ENCODE peak calls at places on chromosomes 2 and 18, in five cellular contexts. T is adrenal gland, U is esophagus squamous epithelium, A is heart left ventricle, X is gastrocnemius medialis. I is an unnamed sample.

GRCh38 chr2:219661197-219661954 is 33.9 kb downstream of the SLC4A3 start:
- DNase-seq in T (no peak), U (no peak), A (no peak), X (no peak), I (no peak)

GRCh38 chr2:73962798-73963197 is 21.9 kb upstream of the TET3 start:
- DNase-seq in T (no peak), U (no peak), A (no peak), X (no peak), I (no peak)

GRCh38 chr2:164840458-164840929 is 1.1 kb downstream of the COBLL1 start:
- DNase-seq in T (peak; percentile 80), U (no peak), A (peak; percentile 59), X (no peak), I (no peak)

GRCh38 chr2:133811409-133812125 is 243.3 kb upstream of the NCKAP5 start:
- DNase-seq in T (no peak), U (no peak), A (no peak), X (no peak), I (no peak)

GRCh38 chr18:79352432-79352831 is 43.3 kb upstream of the NFATC1 start:
- DNase-seq in T (no peak), U (no peak), A (no peak), X (no peak), I (no peak)

GRCh38 chr2:68441179-68441993 is 25.7 kb downstream of the FBXO48 start:
- DNase-seq in T (peak; percentile 94), U (peak; percentile 46), A (peak; percentile 86), X (peak; percentile 66), I (peak; percentile 19)

GRCh38 chr2:40218679-40219078 is 233.2 kb downstream of the SLC8A1 start:
- DNase-seq in T (peak; percentile 68), U (no peak), A (peak; percentile 85), X (peak; percentile 11), I (no peak)

GRCh38 chr2:20678751-20679150 is 11.8 kb downstream of the GDF7 start:
- DNase-seq in T (no peak), U (no peak), A (no peak), X (no peak), I (no peak)

GRCh38 chr2:185857676-185858075 is 119.1 kb downstream of the FSIP2 start:
- DNase-seq in T (no peak), U (no peak), A (no peak), X (no peak), I (no peak)

GRCh38 chr2:238487134-238487533 is 60.4 kb downstream of the ASB1 start:
- DNase-seq in T (no peak), U (no peak), A (no peak), X (no peak), I (no peak)

GRCh38 chr2:17171446-17172049 is 346.7 kb downstream of the RAD51AP2 start:
- DNase-seq in T (peak; percentile 80), U (no peak), A (no peak), X (no peak), I (no peak)

GRCh38 chr2:30315391-30316055 is 84.2 kb downstream of the LBH start:
- DNase-seq in T (no peak), U (no peak), A (no peak), X (no peak), I (no peak)

GRCh38 chr2:128314348-128315121 is 4.1 kb downstream of the HS6ST1 start:
- DNase-seq in T (peak; percentile 62), U (no peak), A (no peak), X (no peak), I (no peak)

GRCh38 chr18:56889621-56890020 is 238.5 kb downstream of the WDR7 start:
- DNase-seq in T (no peak), U (no peak), A (no peak), X (no peak), I (no peak)

GRCh38 chr2:202017940-202018339 is 15.7 kb upstream of the FZD7 start:
- DNase-seq in T (no peak), U (no peak), A (peak; percentile 69), X (no peak), I (no peak)

GRCh38 chr2:30365201-30365600 is 81.8 kb upstream of the LCLAT1 start:
- DNase-seq in T (no peak), U (no peak), A (no peak), X (no peak), I (no peak)

GRCh38 chr2:55370208-55370607 is 49.4 kb downstream of the CCDC88A start:
- DNase-seq in T (peak; percentile 66), U (no peak), A (no peak), X (peak; percentile 33), I (no peak)

GRCh38 chr2:44952143-44952805 is 10.8 kb downstream of the SIX3 start:
- DNase-seq in T (no peak), U (no peak), A (no peak), X (no peak), I (no peak)

GRCh38 chr18:25453556-25454269 is 101.7 kb upstream of the ZNF521 start:
- DNase-seq in T (no peak), U (no peak), A (no peak), X (peak; percentile 38), I (no peak)

GRCh38 chr2:16665746-16666452 is at the start of gene CYRIA:
- DNase-seq in T (peak; percentile 75), U (no peak), A (peak; percentile 79), X (peak; percentile 62), I (peak; percentile 45)

GRCh38 chr2:225122582-225123486 is 80.6 kb upstream of the DOCK10 start:
- DNase-seq in T (peak; percentile 59), U (no peak), A (no peak), X (no peak), I (no peak)

GRCh38 chr2:73063909-73064875 is 7.3 kb downstream of the SFXN5 start:
- DNase-seq in T (no peak), U (no peak), A (no peak), X (no peak), I (peak; percentile 74)

GRCh38 chr2:218569661-218570500 is 1.2 kb downstream of the CNOT9 start:
- DNase-seq in T (peak; percentile 86), U (no peak), A (peak; percentile 37), X (peak; percentile 48), I (no peak)

GRCh38 chr2:101622633-101623521 is 74.6 kb upstream of the MAP4K4 start:
- DNase-seq in T (no peak), U (no peak), A (no peak), X (no peak), I (no peak)

GRCh38 chr18:29652797-29653196 is 1389.7 kb downstream of the DSC3 start:
- DNase-seq in T (no peak), U (no peak), A (no peak), X (no peak), I (no peak)

GRCh38 chr2:143390185-143390584 is 261.0 kb downstream of the ARHGAP15 start:
- DNase-seq in T (no peak), U (no peak), A (no peak), X (no peak), I (no peak)

GRCh38 chr2:20149703-20150030 is 75.3 kb downstream of the SDC1 start:
- DNase-seq in T (no peak), U (no peak), A (no peak), X (no peak), I (no peak)

GRCh38 chr2:39867268-39867667 is 88.2 kb upstream of the THUMPD2 start:
- DNase-seq in T (no peak), U (no peak), A (no peak), X (no peak), I (no peak)

GRCh38 chr2:237465515-237466227 is 21.4 kb upstream of the MLPH start:
- DNase-seq in T (no peak), U (no peak), A (no peak), X (no peak), I (peak; percentile 74)
- TF ChIP-seq POLR2A in T (no peak), U (no peak), A (no peak), X (no peak), I (no peak)

DNA sequence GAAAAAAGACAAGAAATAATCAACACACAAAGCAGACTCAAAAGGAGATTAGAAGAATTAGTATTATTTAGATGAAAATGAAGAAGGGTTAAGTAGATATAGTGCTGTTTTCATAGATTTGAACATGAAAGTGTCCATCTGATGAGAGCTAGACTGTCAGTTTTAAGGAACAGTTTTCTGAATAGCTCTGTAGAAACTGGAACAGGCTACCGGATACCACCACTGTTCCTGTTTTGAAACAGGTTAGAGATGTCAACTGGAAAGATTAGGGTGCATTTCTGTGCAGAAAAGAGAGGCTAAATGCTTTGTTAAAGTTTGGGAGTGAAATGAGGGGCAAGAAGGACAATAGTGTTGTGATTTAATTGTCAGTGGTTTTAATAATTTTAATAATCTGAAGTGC is 908.8 kb downstream of the CNTNAP5 start:
- DNase-seq in T (no peak), U (no peak), A (no peak), X (no peak), I (no peak)
- TF ChIP-seq POLR2A in T (no peak), U (no peak), A (no peak), X (no peak), I (no peak)

GRCh38 chr2:233422649-233423435 is 68.5 kb downstream of the DGKD start:
- DNase-seq in T (no peak), U (no peak), A (no peak), X (peak; percentile 69), I (no peak)

GRCh38 chr2:233423436-233423860 is 69.2 kb downstream of the DGKD start:
- DNase-seq in T (no peak), U (no peak), A (no peak), X (no peak), I (no peak)

GRCh38 chr2:233424028-233424951 is 70.0 kb downstream of the DGKD start:
- DNase-seq in T (peak; percentile 78), U (no peak), A (peak; percentile 83), X (peak; percentile 99), I (no peak)

GRCh38 chr2:233421091-233421816 is 67.0 kb downstream of the DGKD start:
- DNase-seq in T (no peak), U (no peak), A (no peak), X (peak; percentile 69), I (no peak)

DNA sequence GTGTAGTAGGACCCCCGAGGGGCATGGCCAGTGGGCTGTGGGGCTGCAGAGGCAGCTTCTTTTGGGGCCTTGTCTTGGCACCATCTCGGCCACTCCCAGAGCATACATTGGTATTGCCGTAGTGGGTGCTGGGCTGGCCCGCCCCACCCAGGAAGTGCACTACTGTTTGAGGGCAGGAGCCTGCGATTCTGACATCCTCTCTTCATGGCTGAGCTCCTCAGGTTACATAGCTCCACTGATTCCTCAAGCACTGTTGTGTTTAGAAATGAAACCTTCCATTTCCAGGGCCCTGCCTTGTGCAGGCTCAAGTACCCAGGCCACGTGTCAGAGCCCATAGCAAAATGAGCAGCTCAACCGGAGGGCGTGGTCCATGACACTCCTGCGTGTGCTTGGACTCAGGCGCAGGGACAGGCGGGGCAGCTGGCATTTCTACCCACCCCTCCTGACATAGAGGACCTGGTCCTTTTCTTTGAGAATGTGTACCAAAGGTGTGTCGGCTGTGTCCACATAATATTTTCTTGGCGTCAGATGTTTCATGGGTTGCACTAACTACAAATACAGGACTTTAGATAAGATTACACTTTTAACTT is 67.9 kb downstream of the DGKD start:
- DNase-seq in T (no peak), U (no peak), A (no peak), X (peak; percentile 96), I (no peak)
- TF ChIP-seq POLR2A in T (no peak), U (no peak), A (no peak), X (peak; percentile 66), I (no peak)

DNA sequence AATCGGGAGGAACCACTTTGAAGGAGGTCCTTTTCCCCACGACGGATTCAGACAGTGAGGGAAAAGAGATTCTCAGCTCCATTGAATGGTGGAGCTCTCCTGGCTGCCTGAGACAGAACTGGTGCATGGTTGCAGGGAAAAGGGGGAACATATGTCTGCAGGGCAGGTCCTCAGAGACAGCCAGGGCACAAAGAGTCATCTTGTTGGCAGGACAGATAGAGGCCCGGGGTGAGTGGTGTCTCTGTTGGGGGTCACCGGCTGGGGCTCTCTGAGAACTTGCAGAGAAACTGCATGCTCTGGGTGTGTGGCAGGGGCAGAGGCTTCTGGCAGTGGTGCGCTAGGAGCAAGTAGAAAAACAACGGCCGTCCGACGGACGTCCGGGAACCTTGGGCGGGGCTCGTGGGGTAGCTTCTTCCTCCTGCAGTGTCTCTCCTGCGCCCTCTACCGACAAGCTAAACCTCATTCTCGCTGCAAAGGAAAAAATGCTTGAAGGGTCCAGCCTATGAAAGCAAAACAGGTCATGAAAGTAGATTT is 94.3 kb downstream of the CDCA7 start:
- DNase-seq in T (peak; percentile 88), U (peak; percentile 14), A (peak; percentile 90), X (peak; percentile 72), I (peak; percentile 77)
- TF ChIP-seq POLR2A in T (no peak), U (no peak), A (no peak), X (no peak), I (peak; percentile 48)

I was measured in H54.